ENCODE peak calls at places on chromosomes 11 and 22, in seven cellular contexts. Z, F, A, U, Y, T and K are unnamed samples.

GRCh38 chr11:124707813-124708212 is 31.9 kb upstream of the NRGN start:
- DNase-seq in Z (no peak), F (no peak), A (no peak), U (no peak), Y (peak), T (no peak), K (no peak)

GRCh38 chr11:44139565-44140313 is 44.3 kb downstream of the EXT2 start:
- DNase-seq in Z (no peak), F (no peak), A (no peak), U (no peak), Y (no peak), T (no peak), K (no peak)

GRCh38 chr22:22520667-22521602 is 865 bp upstream of the ZNF280A start:
- DNase-seq in Z (no peak), F (no peak), A (no peak), U (no peak), Y (no peak), T (no peak), K (no peak)

GRCh38 chr11:135027461-135027860 is 615.4 kb upstream of the B3GAT1 start:
- DNase-seq in Z (no peak), F (no peak), A (no peak), U (no peak), Y (no peak), T (no peak), K (peak)

GRCh38 chr11:17206448-17206847 is 1.3 kb downstream of the PIK3C2A start:
- DNase-seq in Z (no peak), F (no peak), A (no peak), U (no peak), Y (no peak), T (no peak), K (no peak)

GRCh38 chr11:126305699-126306098 is 1.8 kb downstream of the DCPS start:
- DNase-seq in Z (no peak), F (no peak), A (no peak), U (no peak), Y (no peak), T (no peak), K (no peak)

GRCh38 chr22:46846154-46846831 is 83.8 kb downstream of the TBC1D22A start:
- DNase-seq in Z (no peak), F (no peak), A (no peak), U (no peak), Y (no peak), T (no peak), K (no peak)

GRCh38 chr22:45994516-45995404 is 17.8 kb upstream of the WNT7B start:
- DNase-seq in Z (peak), F (peak), A (peak), U (peak), Y (no peak), T (peak), K (peak)

DNA sequence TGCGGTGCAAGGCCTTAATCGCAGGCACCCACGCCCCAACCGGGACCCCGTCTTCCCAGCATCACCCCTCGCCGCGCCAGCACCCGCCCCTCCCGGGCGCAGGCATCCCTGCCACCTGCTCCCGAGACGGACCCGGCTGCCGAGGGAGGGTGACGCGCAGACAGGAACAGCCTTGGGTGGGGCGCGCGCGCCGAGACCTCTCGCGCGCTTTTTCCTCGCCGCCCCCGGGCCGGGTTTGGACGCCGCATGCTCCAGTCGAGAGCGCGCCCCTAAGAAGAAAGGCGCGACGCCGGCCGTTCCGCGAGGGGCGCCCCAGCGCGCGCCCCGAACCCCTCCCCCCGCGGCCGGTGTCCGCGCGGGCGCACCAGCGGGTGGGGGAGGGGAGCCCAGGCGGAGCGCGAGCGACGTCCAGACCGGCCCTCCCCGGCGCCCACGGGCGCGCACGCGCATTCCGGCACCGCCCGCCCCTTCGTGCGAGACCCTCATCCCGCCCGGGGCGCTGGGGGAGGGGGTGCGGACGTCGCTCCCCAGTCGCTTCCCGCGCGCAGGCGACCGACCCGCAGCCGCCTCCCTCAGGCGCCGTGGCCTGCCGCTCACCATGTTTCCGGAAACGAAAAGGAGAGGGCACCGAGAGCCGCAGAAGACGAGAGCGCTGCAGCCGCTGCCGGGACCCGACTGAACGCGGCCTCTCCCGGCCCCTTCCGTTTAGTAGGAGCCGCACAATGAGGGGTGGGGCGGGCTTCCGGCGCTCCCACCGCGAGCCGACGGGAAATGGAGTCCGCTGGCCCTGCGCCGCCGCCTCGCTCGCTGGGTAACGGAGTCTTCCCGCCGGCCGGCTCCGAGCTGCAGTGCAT is at the start of gene CFL1:
- DNase-seq in Z (peak), F (peak), A (peak), U (peak), Y (peak), T (peak), K (peak)
- TF ChIP-seq CTCF in Z (no peak), F (no peak), A (no peak), U (no peak), Y (no peak), T (no peak), K (no peak)

GRCh38 chr11:45659818-45660160 is 5.6 kb downstream of the CHST1 start:
- DNase-seq in Z (peak), F (no peak), A (no peak), U (no peak), Y (no peak), T (no peak), K (no peak)
- TF ChIP-seq CTCF in Z (no peak), F (no peak), A (no peak), U (no peak), Y (no peak), T (no peak), K (no peak)

GRCh38 chr11:10414181-10414580 is 40.9 kb upstream of the AMPD3 start:
- DNase-seq in Z (no peak), F (no peak), A (no peak), U (no peak), Y (no peak), T (no peak), K (no peak)

GRCh38 chr11:10410844-10411200 is 44.2 kb upstream of the AMPD3 start:
- DNase-seq in Z (no peak), F (no peak), A (no peak), U (no peak), Y (no peak), T (no peak), K (no peak)

GRCh38 chr11:10414659-10415058 is 40.4 kb upstream of the AMPD3 start:
- DNase-seq in Z (no peak), F (peak), A (peak), U (no peak), Y (no peak), T (no peak), K (peak)

GRCh38 chr11:10412266-10412665 is 42.8 kb upstream of the AMPD3 start:
- DNase-seq in Z (no peak), F (no peak), A (no peak), U (no peak), Y (no peak), T (no peak), K (no peak)

DNA sequence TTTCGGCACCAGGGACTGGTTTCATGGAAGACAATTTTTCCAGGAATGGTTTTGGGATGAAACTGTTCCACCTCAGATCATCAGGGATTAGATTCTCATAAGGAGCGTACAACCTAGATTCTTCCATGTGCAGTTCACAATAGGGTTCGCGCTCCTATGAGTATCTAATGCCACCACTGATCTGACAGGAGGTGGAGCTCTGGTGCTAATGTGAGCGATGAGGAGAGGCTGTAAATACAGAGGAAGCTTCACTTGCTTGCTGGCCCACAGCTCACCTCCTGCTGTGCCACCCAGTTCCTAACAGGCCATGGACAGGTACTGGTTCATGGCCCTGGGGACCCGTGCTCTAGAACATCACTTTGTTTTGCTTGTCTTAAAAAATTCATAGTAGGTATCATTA is 41.8 kb upstream of the AMPD3 start:
- DNase-seq in Z (no peak), F (no peak), A (no peak), U (peak), Y (peak), T (peak), K (no peak)
- TF ChIP-seq CTCF in Z (peak), F (no peak), A (no peak), U (no peak), Y (peak), T (no peak), K (no peak)

GRCh38 chr22:39309881-39310714 is 9.3 kb downstream of the RPL3 start:
- DNase-seq in Z (no peak), F (no peak), A (no peak), U (no peak), Y (no peak), T (no peak), K (no peak)

GRCh38 chr22:39311592-39312400 is 7.6 kb downstream of the RPL3 start:
- DNase-seq in Z (no peak), F (no peak), A (no peak), U (no peak), Y (no peak), T (no peak), K (no peak)

GRCh38 chr22:39306456-39307361 is 12.7 kb downstream of the RPL3 start:
- DNase-seq in Z (no peak), F (no peak), A (peak), U (peak), Y (no peak), T (no peak), K (peak)

GRCh38 chr22:39309364-39309861 is 10.0 kb downstream of the RPL3 start:
- DNase-seq in Z (no peak), F (no peak), A (no peak), U (peak), Y (no peak), T (no peak), K (no peak)

DNA sequence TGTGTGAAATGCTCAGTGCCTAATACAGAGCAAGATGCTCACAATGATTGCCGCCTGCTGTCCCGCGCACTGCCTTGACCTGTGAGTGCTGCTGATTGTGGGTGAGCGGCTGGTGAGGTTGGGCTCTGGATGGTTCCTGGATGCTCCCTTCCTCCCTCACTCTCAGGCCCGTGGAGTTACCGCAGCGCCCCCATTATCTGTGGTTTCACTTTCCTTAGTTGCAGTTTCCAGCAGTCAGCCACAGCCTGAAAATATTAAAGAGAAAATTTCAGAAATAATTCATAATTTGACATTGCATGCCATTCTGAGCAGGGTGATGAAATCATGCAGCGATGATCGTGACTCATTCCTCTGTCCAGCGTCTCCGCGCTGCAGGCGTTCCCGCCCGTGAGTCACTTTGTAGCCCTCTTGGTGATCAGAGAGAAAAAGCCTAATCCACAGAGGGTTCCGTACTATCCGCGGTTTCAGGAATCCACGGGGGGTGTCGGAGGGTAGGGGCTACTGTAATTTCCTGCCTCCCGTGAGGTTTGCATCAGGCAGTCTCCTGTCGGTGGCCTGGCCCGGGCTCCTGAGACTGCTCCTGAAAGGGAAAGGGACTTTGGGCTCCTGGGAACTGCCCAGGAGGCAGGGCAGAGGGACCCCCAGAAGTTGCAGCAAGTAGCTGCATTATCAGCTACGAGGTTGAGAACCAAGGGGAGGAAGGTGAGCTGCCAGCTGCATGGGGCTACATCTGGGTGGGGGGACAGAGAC is 10.6 kb downstream of the RPL3 start:
- DNase-seq in Z (no peak), F (peak), A (peak), U (peak), Y (peak), T (peak), K (no peak)
- TF ChIP-seq CTCF in Z (peak), F (no peak), A (no peak), U (no peak), Y (no peak), T (no peak), K (no peak)

DNA sequence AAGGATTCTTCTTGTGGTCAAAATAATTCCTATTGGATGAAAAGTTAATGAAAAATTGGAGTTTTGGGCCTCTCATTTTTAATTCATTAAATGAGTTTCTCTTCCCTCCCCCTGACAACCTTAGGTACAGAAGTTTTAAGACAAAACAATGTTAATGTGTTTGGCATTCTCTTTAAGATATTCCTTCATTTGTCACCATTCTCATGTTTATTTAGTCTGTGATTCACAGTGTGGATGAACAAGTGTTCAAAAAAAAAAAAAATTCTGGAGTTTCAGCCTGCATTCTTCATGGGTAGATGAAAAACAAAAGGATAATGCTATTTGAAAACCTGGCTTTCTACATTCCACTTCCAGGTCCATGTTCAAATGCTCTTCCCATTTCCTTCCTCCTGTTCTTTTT is 172.6 kb upstream of the LUZP2 start:
- DNase-seq in Z (no peak), F (no peak), A (no peak), U (no peak), Y (no peak), T (no peak), K (no peak)
- TF ChIP-seq CTCF in Z (no peak), F (no peak), A (no peak), U (no peak), Y (no peak), T (no peak), K (no peak)